ENCODE peak calls at places on chromosomes 5 and 9, in five cellular contexts. S is KG1, Y is NCI-H1105, K is memory B cell, W is iris pigment epithelial cell. J is an unnamed sample.

GRCh38 chr9:15670246-15670645 is 117.4 kb downstream of the CCDC171 start:
- DNase-seq in K (no peak), Y (no peak), W (no peak), S (no peak), J (no peak)

GRCh38 chr9:106482733-106483132 is 380.2 kb upstream of the ZNF462 start:
- DNase-seq in K (no peak), Y (no peak), S (no peak), W (no peak), J (no peak)

GRCh38 chr5:149915392-149916260 is 29.0 kb downstream of the PDE6A start:
- DNase-seq in W (peak), Y (no peak), S (no peak), K (no peak), J (no peak)

GRCh38 chr9:7174884-7175283 is 417.1 kb downstream of the KDM4C start:
- DNase-seq in S (no peak), Y (no peak), K (no peak), W (no peak), J (no peak)

GRCh38 chr9:6692891-6693361 is 47.4 kb upstream of the GLDC start:
- DNase-seq in S (no peak), K (no peak), Y (no peak), W (no peak), J (no peak)

GRCh38 chr9:27353405-27354229 is 56.7 kb upstream of the EQTN start:
- DNase-seq in Y (peak), K (peak), W (no peak), S (no peak), J (no peak)

GRCh38 chr5:158819840-158820620 is 279.7 kb downstream of the EBF1 start:
- DNase-seq in Y (no peak), K (no peak), W (peak), S (no peak), J (no peak)

GRCh38 chr9:85264695-85265094 is 477.1 kb downstream of the AGTPBP1 start:
- DNase-seq in S (no peak), W (no peak), Y (no peak), K (no peak), J (no peak)

GRCh38 chr9:121738969-121739368 is 87.5 kb downstream of the DAB2IP start:
- DNase-seq in S (no peak), Y (no peak), K (no peak), W (no peak), J (no peak)